ENCODE peak calls at places on chromosomes 7 and 10, in five cellular contexts. One of them, this sample, is unnamed.

GRCh38 chr10:111098679-111099437 is 22.0 kb downstream of the ADRA2A start:
- DNase-seq in psoas muscle: no peak
- DNase-seq in prostate gland: no peak
- DNase-seq in CD8-positive, alpha-beta T cell: no peak
- DNase-seq in IMR-90: no peak
- DNase-seq in this sample: no peak

GRCh38 chr10:113576853-113577252 is 24.0 kb downstream of the HABP2 start:
- DNase-seq in psoas muscle: no peak
- DNase-seq in IMR-90: peak
- DNase-seq in CD8-positive, alpha-beta T cell: no peak
- DNase-seq in prostate gland: no peak
- DNase-seq in this sample: no peak

GRCh38 chr10:96984512-96985225 is 152.6 kb downstream of the LCOR start:
- DNase-seq in CD8-positive, alpha-beta T cell: no peak
- DNase-seq in psoas muscle: no peak
- DNase-seq in prostate gland: no peak
- DNase-seq in IMR-90: no peak
- DNase-seq in this sample: no peak

GRCh38 chr10:1737222-1738061 is at the start of gene ADARB2:
- DNase-seq in psoas muscle: no peak
- DNase-seq in IMR-90: no peak
- DNase-seq in prostate gland: peak
- DNase-seq in CD8-positive, alpha-beta T cell: no peak
- DNase-seq in this sample: peak

GRCh38 chr7:121023683-121024507 is 35.4 kb downstream of the CPED1 start:
- DNase-seq in prostate gland: no peak
- DNase-seq in psoas muscle: no peak
- DNase-seq in IMR-90: peak
- DNase-seq in CD8-positive, alpha-beta T cell: no peak
- DNase-seq in this sample: no peak

GRCh38 chr10:115171392-115171960 is 78.3 kb downstream of the ATRNL1 start:
- DNase-seq in CD8-positive, alpha-beta T cell: no peak
- DNase-seq in IMR-90: no peak
- DNase-seq in prostate gland: no peak
- DNase-seq in psoas muscle: no peak
- DNase-seq in this sample: no peak

GRCh38 chr7:17787257-17787656 is 153.0 kb downstream of the SNX13 start:
- DNase-seq in prostate gland: no peak
- DNase-seq in psoas muscle: no peak
- DNase-seq in CD8-positive, alpha-beta T cell: no peak
- DNase-seq in IMR-90: no peak
- DNase-seq in this sample: no peak

GRCh38 chr10:120455606-120456005 is 1.4 kb upstream of the PLPP4 start:
- DNase-seq in CD8-positive, alpha-beta T cell: no peak
- DNase-seq in prostate gland: no peak
- DNase-seq in psoas muscle: no peak
- DNase-seq in IMR-90: no peak
- DNase-seq in this sample: no peak

GRCh38 chr10:130137077-130137448 is 872 bp downstream of the GLRX3 start:
- DNase-seq in CD8-positive, alpha-beta T cell: no peak
- DNase-seq in IMR-90: peak
- DNase-seq in psoas muscle: no peak
- DNase-seq in prostate gland: no peak
- DNase-seq in this sample: no peak

GRCh38 chr7:47635091-47636090 is 53.5 kb upstream of the TNS3 start:
- DNase-seq in psoas muscle: no peak
- DNase-seq in CD8-positive, alpha-beta T cell: no peak
- DNase-seq in IMR-90: no peak
- DNase-seq in prostate gland: peak
- DNase-seq in this sample: no peak

GRCh38 chr7:28067171-28067570 is 113.4 kb downstream of the JAZF1 start:
- DNase-seq in CD8-positive, alpha-beta T cell: no peak
- DNase-seq in prostate gland: no peak
- DNase-seq in IMR-90: no peak
- DNase-seq in psoas muscle: no peak
- DNase-seq in this sample: no peak

GRCh38 chr10:47297796-47298540 is 2.0 kb upstream of the GDF10 start:
- DNase-seq in prostate gland: no peak
- DNase-seq in CD8-positive, alpha-beta T cell: no peak
- DNase-seq in psoas muscle: no peak
- DNase-seq in IMR-90: no peak
- DNase-seq in this sample: no peak

GRCh38 chr10:47296111-47296894 is 3.7 kb upstream of the GDF10 start:
- DNase-seq in CD8-positive, alpha-beta T cell: no peak
- DNase-seq in psoas muscle: no peak
- DNase-seq in prostate gland: no peak
- DNase-seq in IMR-90: no peak
- DNase-seq in this sample: no peak

GRCh38 chr10:47295411-47295810 is 4.6 kb upstream of the GDF10 start:
- DNase-seq in prostate gland: no peak
- DNase-seq in CD8-positive, alpha-beta T cell: no peak
- DNase-seq in psoas muscle: no peak
- DNase-seq in IMR-90: no peak
- DNase-seq in this sample: no peak

GRCh38 chr10:47298730-47299129 is 1.3 kb upstream of the GDF10 start:
- DNase-seq in psoas muscle: no peak
- DNase-seq in CD8-positive, alpha-beta T cell: no peak
- DNase-seq in prostate gland: no peak
- DNase-seq in IMR-90: no peak
- DNase-seq in this sample: no peak

GRCh38 chr10:47296941-47297340 is 3.1 kb upstream of the GDF10 start:
- DNase-seq in IMR-90: no peak
- DNase-seq in prostate gland: no peak
- DNase-seq in psoas muscle: no peak
- DNase-seq in CD8-positive, alpha-beta T cell: no peak
- DNase-seq in this sample: no peak
- H3K27ac ChIP-seq in IMR-90: no peak
- H3K27ac ChIP-seq in prostate gland: no peak
- H3K27ac ChIP-seq in psoas muscle: no peak
- H3K27ac ChIP-seq in CD8-positive, alpha-beta T cell: no peak
- H3K27ac ChIP-seq in this sample: no peak

DNA sequence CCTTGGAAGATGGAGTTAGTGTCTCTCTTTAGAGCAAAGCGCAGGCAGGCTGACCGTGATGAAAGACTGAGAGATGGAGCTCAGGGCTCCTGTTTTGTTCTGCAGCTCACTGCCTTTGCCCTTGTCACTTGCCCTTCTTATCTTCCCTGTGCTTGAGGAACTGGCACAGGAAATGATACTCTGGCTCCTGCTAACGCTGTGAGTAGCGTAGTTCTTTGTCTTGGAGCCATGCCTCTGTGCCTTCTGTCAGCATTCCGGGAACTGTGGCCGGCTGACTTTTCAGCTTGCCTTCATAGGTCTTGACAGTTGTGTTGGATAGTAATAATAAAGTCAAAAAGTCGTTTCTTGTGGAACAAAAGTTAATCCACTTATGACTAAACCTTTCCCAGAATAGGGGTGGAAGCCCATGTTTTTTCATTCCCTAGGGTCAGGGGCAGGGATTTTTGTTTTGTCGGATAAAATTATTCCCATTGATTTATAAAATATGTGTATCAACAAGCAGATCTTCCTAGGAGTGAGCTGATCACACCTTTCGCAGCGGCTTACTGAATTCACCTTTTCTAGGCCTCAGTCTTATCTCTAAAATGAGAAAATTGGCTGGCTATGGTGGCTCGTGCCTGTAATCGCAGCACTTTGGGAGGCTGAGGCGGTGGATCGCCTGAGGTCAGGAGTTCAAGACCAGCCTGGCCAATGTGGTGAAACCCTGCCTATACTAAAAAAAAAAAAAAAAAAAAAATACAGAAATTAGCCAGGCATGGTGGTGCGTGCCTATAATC is 16.6 kb upstream of the TMEM236 start:
- DNase-seq in prostate gland: no peak
- DNase-seq in psoas muscle: peak
- DNase-seq in CD8-positive, alpha-beta T cell: no peak
- DNase-seq in IMR-90: no peak
- DNase-seq in this sample: no peak
- H3K27ac ChIP-seq in prostate gland: no peak
- H3K27ac ChIP-seq in psoas muscle: peak
- H3K27ac ChIP-seq in CD8-positive, alpha-beta T cell: no peak
- H3K27ac ChIP-seq in IMR-90: no peak
- H3K27ac ChIP-seq in this sample: no peak

DNA sequence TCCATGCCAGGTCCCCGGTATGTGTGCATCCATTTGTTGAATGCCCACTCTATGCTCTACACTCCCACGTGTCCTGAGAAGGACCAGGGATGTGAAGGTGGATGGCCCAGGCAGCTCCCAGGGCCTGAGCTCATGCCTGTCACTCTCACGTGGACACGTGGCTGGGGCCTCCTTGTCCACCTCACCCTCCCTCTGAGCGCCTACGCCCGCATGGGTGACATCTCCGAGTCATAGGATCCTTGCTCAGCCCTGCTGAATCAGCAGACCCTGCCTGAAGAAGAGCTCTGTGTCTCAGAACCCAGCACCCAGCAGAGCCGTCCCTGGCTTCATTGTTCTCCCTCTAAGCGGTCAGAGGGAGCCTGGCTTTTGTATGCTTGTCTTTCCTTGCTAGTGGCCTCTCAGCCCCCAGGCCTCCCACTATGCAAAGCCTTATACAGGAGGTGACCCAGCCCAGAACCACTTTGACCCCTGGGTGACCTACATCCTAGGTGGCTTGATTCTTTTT is 107.9 kb upstream of the PPIF start:
- DNase-seq in prostate gland: no peak
- DNase-seq in IMR-90: peak
- DNase-seq in psoas muscle: peak
- DNase-seq in CD8-positive, alpha-beta T cell: no peak
- DNase-seq in this sample: peak
- H3K27ac ChIP-seq in prostate gland: peak
- H3K27ac ChIP-seq in IMR-90: peak
- H3K27ac ChIP-seq in psoas muscle: peak
- H3K27ac ChIP-seq in CD8-positive, alpha-beta T cell: no peak
- H3K27ac ChIP-seq in this sample: peak

GRCh38 chr10:61903991-61904350 is 2.5 kb downstream of the ARID5B start:
- DNase-seq in IMR-90: peak
- DNase-seq in prostate gland: no peak
- DNase-seq in psoas muscle: no peak
- DNase-seq in CD8-positive, alpha-beta T cell: no peak
- DNase-seq in this sample: no peak

GRCh38 chr10:61903184-61903990 is 1.9 kb downstream of the ARID5B start:
- DNase-seq in psoas muscle: peak
- DNase-seq in IMR-90: peak
- DNase-seq in CD8-positive, alpha-beta T cell: peak
- DNase-seq in prostate gland: peak
- DNase-seq in this sample: peak

GRCh38 chr10:61905446-61905725 is 3.9 kb downstream of the ARID5B start:
- DNase-seq in prostate gland: no peak
- DNase-seq in psoas muscle: no peak
- DNase-seq in CD8-positive, alpha-beta T cell: no peak
- DNase-seq in IMR-90: no peak
- DNase-seq in this sample: no peak

GRCh38 chr10:61905837-61906236 is 4.3 kb downstream of the ARID5B start:
- DNase-seq in prostate gland: no peak
- DNase-seq in IMR-90: no peak
- DNase-seq in CD8-positive, alpha-beta T cell: no peak
- DNase-seq in psoas muscle: no peak
- DNase-seq in this sample: no peak

DNA sequence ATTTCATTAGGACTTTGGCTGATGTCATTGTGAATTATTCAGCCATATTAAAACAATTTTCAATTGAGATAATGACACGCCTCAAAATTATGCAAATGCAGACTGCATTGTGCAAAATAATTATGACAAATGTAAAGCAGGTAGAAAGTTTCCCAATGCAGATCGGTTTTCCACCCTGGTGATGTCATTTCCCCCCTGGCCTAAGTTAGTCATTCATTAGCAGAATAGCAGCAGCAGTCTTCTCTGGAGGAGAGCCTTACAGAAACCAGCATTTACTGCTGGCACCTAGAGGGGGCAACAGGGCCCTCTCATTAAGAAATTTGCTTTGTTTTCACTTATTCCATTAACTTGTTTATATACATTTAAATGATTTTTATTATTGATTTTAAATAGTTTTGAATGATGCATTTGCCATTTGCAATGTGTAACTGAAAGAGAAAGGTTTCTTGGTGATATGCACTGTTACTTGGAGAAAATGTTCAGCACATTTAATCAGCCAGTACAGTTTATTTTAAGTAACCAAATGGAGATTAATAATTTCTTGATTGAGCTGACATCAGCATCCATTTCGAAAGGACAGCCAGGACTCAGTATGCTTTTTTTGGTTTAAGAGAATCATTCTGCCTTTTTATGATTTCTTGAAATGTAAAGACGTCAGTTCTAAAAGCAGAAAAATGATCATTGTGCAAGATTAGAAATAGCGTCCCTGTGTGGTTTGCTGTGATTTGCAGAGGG is 3.4 kb downstream of the ARID5B start:
- DNase-seq in IMR-90: peak
- DNase-seq in psoas muscle: no peak
- DNase-seq in CD8-positive, alpha-beta T cell: peak
- DNase-seq in prostate gland: no peak
- DNase-seq in this sample: no peak
- H3K27ac ChIP-seq in IMR-90: peak
- H3K27ac ChIP-seq in psoas muscle: peak
- H3K27ac ChIP-seq in CD8-positive, alpha-beta T cell: no peak
- H3K27ac ChIP-seq in prostate gland: peak
- H3K27ac ChIP-seq in this sample: no peak

GRCh38 chr7:131057524-131058065 is 270.1 kb upstream of the MKLN1 start:
- DNase-seq in psoas muscle: no peak
- DNase-seq in IMR-90: no peak
- DNase-seq in prostate gland: no peak
- DNase-seq in CD8-positive, alpha-beta T cell: no peak
- DNase-seq in this sample: no peak
- H3K27ac ChIP-seq in psoas muscle: peak
- H3K27ac ChIP-seq in IMR-90: peak
- H3K27ac ChIP-seq in prostate gland: peak
- H3K27ac ChIP-seq in CD8-positive, alpha-beta T cell: peak
- H3K27ac ChIP-seq in this sample: no peak